ENCODE peak calls at places on chromosomes 5 and 9, in four cellular contexts. One of them, this sample, is unnamed.

GRCh38 chr9:70021026-70021571 is 22.5 kb upstream of the MAMDC2 start:
- DNase-seq in epithelial cell of esophagus: peak
- DNase-seq in effector memory CD4-positive, alpha-beta T cell: no peak
- DNase-seq in C1 segment of cervical spinal cord: peak
- DNase-seq in this sample: peak

GRCh38 chr9:127353882-127354281 is 43.1 kb upstream of the SLC2A8 start:
- DNase-seq in effector memory CD4-positive, alpha-beta T cell: no peak
- DNase-seq in epithelial cell of esophagus: no peak
- DNase-seq in C1 segment of cervical spinal cord: no peak
- DNase-seq in this sample: no peak

GRCh38 chr5:178940569-178941360 is at the start of gene ZNF454:
- DNase-seq in epithelial cell of esophagus: peak
- DNase-seq in effector memory CD4-positive, alpha-beta T cell: no peak
- DNase-seq in C1 segment of cervical spinal cord: peak
- DNase-seq in this sample: peak

GRCh38 chr9:136996361-136997281 is at the start of gene CLIC3:
- DNase-seq in epithelial cell of esophagus: peak
- DNase-seq in C1 segment of cervical spinal cord: no peak
- DNase-seq in effector memory CD4-positive, alpha-beta T cell: peak
- DNase-seq in this sample: peak

GRCh38 chr9:71911061-71911907 is at the start of the genes ABHD17B and C9orf85:
- DNase-seq in C1 segment of cervical spinal cord: peak
- DNase-seq in effector memory CD4-positive, alpha-beta T cell: peak
- DNase-seq in epithelial cell of esophagus: peak
- DNase-seq in this sample: peak

GRCh38 chr5:149310947-149311675 is 34.2 kb upstream of the GRPEL2 start:
- DNase-seq in effector memory CD4-positive, alpha-beta T cell: no peak
- DNase-seq in epithelial cell of esophagus: peak
- DNase-seq in C1 segment of cervical spinal cord: no peak
- DNase-seq in this sample: peak

GRCh38 chr9:15227491-15227890 is 79.5 kb downstream of the TTC39B start:
- DNase-seq in epithelial cell of esophagus: no peak
- DNase-seq in C1 segment of cervical spinal cord: no peak
- DNase-seq in effector memory CD4-positive, alpha-beta T cell: no peak
- DNase-seq in this sample: no peak

GRCh38 chr5:160165137-160166068 is 46.2 kb upstream of the PWWP2A start:
- DNase-seq in epithelial cell of esophagus: peak
- DNase-seq in C1 segment of cervical spinal cord: peak
- DNase-seq in effector memory CD4-positive, alpha-beta T cell: no peak
- DNase-seq in this sample: peak

GRCh38 chr9:68755752-68756151 is 50.7 kb downstream of the PIP5K1B start:
- DNase-seq in effector memory CD4-positive, alpha-beta T cell: no peak
- DNase-seq in C1 segment of cervical spinal cord: no peak
- DNase-seq in epithelial cell of esophagus: no peak
- DNase-seq in this sample: no peak

GRCh38 chr5:35777358-35778087 is 79.2 kb upstream of the IL7R start:
- DNase-seq in epithelial cell of esophagus: peak
- DNase-seq in C1 segment of cervical spinal cord: peak
- DNase-seq in effector memory CD4-positive, alpha-beta T cell: peak
- DNase-seq in this sample: peak

GRCh38 chr5:51860532-51861018 is 477.3 kb downstream of the ISL1 start:
- DNase-seq in epithelial cell of esophagus: no peak
- DNase-seq in C1 segment of cervical spinal cord: no peak
- DNase-seq in effector memory CD4-positive, alpha-beta T cell: no peak
- DNase-seq in this sample: peak

GRCh38 chr9:34334337-34334824 is 5.0 kb downstream of the NUDT2 start:
- DNase-seq in C1 segment of cervical spinal cord: peak
- DNase-seq in effector memory CD4-positive, alpha-beta T cell: no peak
- DNase-seq in epithelial cell of esophagus: no peak
- DNase-seq in this sample: no peak

GRCh38 chr9:76650692-76651091 is 113.5 kb upstream of the PCA3 start:
- DNase-seq in effector memory CD4-positive, alpha-beta T cell: no peak
- DNase-seq in C1 segment of cervical spinal cord: no peak
- DNase-seq in epithelial cell of esophagus: no peak
- DNase-seq in this sample: peak

GRCh38 chr5:142823176-142823575 is 53.0 kb downstream of the ARHGAP26 start:
- DNase-seq in epithelial cell of esophagus: no peak
- DNase-seq in effector memory CD4-positive, alpha-beta T cell: no peak
- DNase-seq in C1 segment of cervical spinal cord: no peak
- DNase-seq in this sample: no peak

GRCh38 chr5:173340984-173341383 is 12.8 kb upstream of the STC2 start:
- DNase-seq in epithelial cell of esophagus: no peak
- DNase-seq in C1 segment of cervical spinal cord: no peak
- DNase-seq in effector memory CD4-positive, alpha-beta T cell: no peak
- DNase-seq in this sample: no peak

GRCh38 chr5:159737263-159737662 is 179.0 kb upstream of the ADRA1B start:
- DNase-seq in C1 segment of cervical spinal cord: no peak
- DNase-seq in epithelial cell of esophagus: no peak
- DNase-seq in effector memory CD4-positive, alpha-beta T cell: no peak
- DNase-seq in this sample: no peak

GRCh38 chr5:142883025-142883424 is 112.8 kb downstream of the ARHGAP26 start:
- DNase-seq in effector memory CD4-positive, alpha-beta T cell: no peak
- DNase-seq in epithelial cell of esophagus: no peak
- DNase-seq in C1 segment of cervical spinal cord: no peak
- DNase-seq in this sample: no peak

GRCh38 chr5:104540448-104540847 is 977.9 kb upstream of the NUDT12 start:
- DNase-seq in effector memory CD4-positive, alpha-beta T cell: no peak
- DNase-seq in C1 segment of cervical spinal cord: no peak
- DNase-seq in epithelial cell of esophagus: peak
- DNase-seq in this sample: peak

GRCh38 chr9:79360387-79361347 is 211.1 kb upstream of the TLE4 start:
- DNase-seq in C1 segment of cervical spinal cord: no peak
- DNase-seq in effector memory CD4-positive, alpha-beta T cell: no peak
- DNase-seq in epithelial cell of esophagus: no peak
- DNase-seq in this sample: no peak

GRCh38 chr5:159965031-159965837 is 43.7 kb upstream of the TTC1 start:
- DNase-seq in C1 segment of cervical spinal cord: no peak
- DNase-seq in effector memory CD4-positive, alpha-beta T cell: no peak
- DNase-seq in epithelial cell of esophagus: peak
- DNase-seq in this sample: peak

GRCh38 chr9:82108474-82108873 is 119.9 kb downstream of the SPATA31D1 start:
- DNase-seq in C1 segment of cervical spinal cord: no peak
- DNase-seq in effector memory CD4-positive, alpha-beta T cell: no peak
- DNase-seq in epithelial cell of esophagus: no peak
- DNase-seq in this sample: no peak

GRCh38 chr9:34759432-34760134 is 49.6 kb upstream of the CCL21 start:
- DNase-seq in effector memory CD4-positive, alpha-beta T cell: no peak
- DNase-seq in C1 segment of cervical spinal cord: peak
- DNase-seq in epithelial cell of esophagus: no peak
- DNase-seq in this sample: no peak

GRCh38 chr5:73142035-73142434 is 21.7 kb downstream of the TMEM171 start:
- DNase-seq in C1 segment of cervical spinal cord: no peak
- DNase-seq in effector memory CD4-positive, alpha-beta T cell: no peak
- DNase-seq in epithelial cell of esophagus: no peak
- DNase-seq in this sample: no peak

GRCh38 chr9:129052592-129052991 is 16.2 kb downstream of the MIGA2 start:
- DNase-seq in C1 segment of cervical spinal cord: no peak
- DNase-seq in effector memory CD4-positive, alpha-beta T cell: no peak
- DNase-seq in epithelial cell of esophagus: peak
- DNase-seq in this sample: peak

GRCh38 chr5:157108961-157109360 is at the start of gene HAVCR2:
- DNase-seq in effector memory CD4-positive, alpha-beta T cell: no peak
- DNase-seq in epithelial cell of esophagus: no peak
- DNase-seq in C1 segment of cervical spinal cord: peak
- DNase-seq in this sample: no peak

GRCh38 chr9:131738838-131739191 is 1.1 kb downstream of the RAPGEF1 start:
- DNase-seq in C1 segment of cervical spinal cord: no peak
- DNase-seq in epithelial cell of esophagus: no peak
- DNase-seq in effector memory CD4-positive, alpha-beta T cell: no peak
- DNase-seq in this sample: peak

GRCh38 chr5:80156156-80156555 is 99.7 kb downstream of the SERINC5 start:
- DNase-seq in epithelial cell of esophagus: no peak
- DNase-seq in effector memory CD4-positive, alpha-beta T cell: no peak
- DNase-seq in C1 segment of cervical spinal cord: no peak
- DNase-seq in this sample: no peak